ENCODE peak calls at places on chromosomes 11 and 22, in nine cellular contexts. A is HCT116, J is gastrocnemius medialis, Q is stomach, G is A549, Y is sigmoid colon, W is IMR-90, H is tibial nerve, U is endothelial cell of umbilical vein. T is an unnamed sample.
A peak's percentile ranks its signal among the peaks of the same experiment; 100 is the strongest.

GRCh38 chr11:87256694-87257340 is 219.1 kb downstream of the TMEM135 start:
- DNase-seq in A (no peak), J (no peak), Q (no peak), G (no peak), Y (no peak), W (peak; percentile 41), H (no peak), U (no peak), T (no peak)

GRCh38 chr11:121881806-121882205 is 234.2 kb downstream of the BLID start:
- DNase-seq in A (no peak), J (no peak), Q (no peak), G (no peak), Y (no peak), W (peak; percentile 91), H (no peak), U (no peak), T (no peak)

GRCh38 chr11:73759520-73760065 is 1.3 kb downstream of the RAB6A start:
- DNase-seq in A (no peak), J (no peak), Q (no peak), G (peak; percentile 35), Y (no peak), W (peak; percentile 23), H (no peak), U (peak; percentile 60), T (no peak)

GRCh38 chr22:27677895-27678458 is 123.6 kb downstream of the MN1 start:
- DNase-seq in A (no peak), J (no peak), Q (no peak), G (no peak), Y (no peak), W (no peak), H (no peak), U (no peak), T (no peak)

GRCh38 chr11:107102692-107103463 is 84.6 kb upstream of the GUCY1A2 start:
- DNase-seq in A (no peak), J (peak; percentile 28), Q (no peak), G (no peak), Y (peak; percentile 55), W (no peak), H (no peak), U (no peak), T (peak; percentile 76)

GRCh38 chr11:77515063-77515462 is 41.2 kb upstream of the PAK1 start:
- DNase-seq in A (no peak), J (no peak), Q (no peak), G (no peak), Y (no peak), W (no peak), H (no peak), U (no peak), T (no peak)

GRCh38 chr11:72439455-72439854 is 5.1 kb upstream of the CLPB start:
- DNase-seq in A (no peak), J (no peak), Q (no peak), G (no peak), Y (no peak), W (peak; percentile 63), H (no peak), U (peak; percentile 21), T (no peak)

GRCh38 chr11:18704698-18705097 is 6.1 kb downstream of the TMEM86A start:
- DNase-seq in A (no peak), J (no peak), Q (no peak), G (no peak), Y (no peak), W (no peak), H (no peak), U (no peak), T (no peak)

GRCh38 chr11:112497826-112498225 is 237.2 kb upstream of the PLET1 start:
- DNase-seq in A (no peak), J (no peak), Q (no peak), G (no peak), Y (no peak), W (no peak), H (no peak), U (no peak), T (no peak)

GRCh38 chr11:46072172-46072964 is 48.9 kb downstream of the PHF21A start:
- DNase-seq in A (no peak), J (no peak), Q (no peak), G (no peak), Y (peak; percentile 68), W (no peak), H (no peak), U (no peak), T (no peak)

GRCh38 chr11:72471005-72471898 is 36.9 kb upstream of the CLPB start:
- DNase-seq in A (peak; percentile 61), J (peak; percentile 43), Q (peak; percentile 67), G (peak; percentile 66), Y (peak; percentile 83), W (peak; percentile 62), H (peak; percentile 30), U (peak; percentile 72), T (peak; percentile 85)

GRCh38 chr22:21448627-21449416 is 18.4 kb upstream of the TMEM191C start:
- DNase-seq in A (no peak), J (no peak), Q (peak; percentile 22), G (no peak), Y (peak; percentile 50), W (no peak), H (peak; percentile 9), U (no peak), T (peak; percentile 2)

GRCh38 chr22:22786301-22787115 is 101.1 kb upstream of the IGLL5 start:
- DNase-seq in A (no peak), J (no peak), Q (no peak), G (no peak), Y (no peak), W (no peak), H (no peak), U (no peak), T (peak; percentile 80)

GRCh38 chr11:102462610-102463009 is 10.0 kb upstream of the TMEM123 start:
- DNase-seq in A (no peak), J (no peak), Q (no peak), G (no peak), Y (no peak), W (no peak), H (no peak), U (no peak), T (no peak)

GRCh38 chr11:57778318-57779037 is 16.9 kb downstream of the CTNND1 start:
- DNase-seq in A (peak; percentile 89), J (peak; percentile 66), Q (peak; percentile 95), G (peak; percentile 88), Y (peak; percentile 94), W (peak; percentile 98), H (peak; percentile 86), U (peak; percentile 100), T (peak; percentile 95)

GRCh38 chr11:122264121-122264520 is 148.1 kb upstream of the BLID start:
- DNase-seq in A (no peak), J (no peak), Q (no peak), G (no peak), Y (no peak), W (no peak), H (no peak), U (no peak), T (no peak)

GRCh38 chr11:10303558-10304363 is 1.1 kb upstream of the ADM start:
- DNase-seq in A (no peak), J (peak; percentile 60), Q (peak; percentile 48), G (peak; percentile 55), Y (no peak), W (peak; percentile 68), H (no peak), U (peak; percentile 41), T (peak; percentile 46)

GRCh38 chr22:30870451-30871345 is 97.9 kb downstream of the MORC2 start:
- DNase-seq in A (no peak), J (peak; percentile 3), Q (no peak), G (no peak), Y (peak; percentile 50), W (no peak), H (no peak), U (no peak), T (peak; percentile 82)

GRCh38 chr22:44807915-44808690 is 55.7 kb downstream of the ARHGAP8 start:
- DNase-seq in A (no peak), J (no peak), Q (no peak), G (no peak), Y (no peak), W (no peak), H (no peak), U (no peak), T (no peak)
- TF ChIP-seq CTCF in A (peak; percentile 53), J (no peak), Q (peak; percentile 7), G (no peak), Y (no peak), W (peak; percentile 21), H (no peak), U (no peak), T (no peak)

GRCh38 chr11:103830205-103830604 is 206.2 kb upstream of the DDI1 start:
- DNase-seq in A (no peak), J (no peak), Q (no peak), G (no peak), Y (no peak), W (no peak), H (no peak), U (no peak), T (no peak)

GRCh38 chr11:103826856-103827255 is 209.6 kb upstream of the DDI1 start:
- DNase-seq in A (no peak), J (no peak), Q (no peak), G (no peak), Y (no peak), W (no peak), H (no peak), U (no peak), T (no peak)

GRCh38 chr11:103829596-103829995 is 206.8 kb upstream of the DDI1 start:
- DNase-seq in A (no peak), J (no peak), Q (no peak), G (no peak), Y (no peak), W (no peak), H (no peak), U (no peak), T (no peak)

GRCh38 chr11:103832762-103833161 is 203.7 kb upstream of the DDI1 start:
- DNase-seq in A (no peak), J (no peak), Q (no peak), G (no peak), Y (no peak), W (peak; percentile 32), H (no peak), U (no peak), T (no peak)
- TF ChIP-seq POLR2A in A (no peak), J (no peak), Q (no peak), G (no peak), Y (no peak), W (no peak), H (no peak), U (no peak), T (no peak)

GRCh38 chr22:29037340-29037932 is 24.2 kb downstream of the C22orf31 start:
- DNase-seq in A (no peak), J (no peak), Q (no peak), G (no peak), Y (no peak), W (no peak), H (no peak), U (no peak), T (no peak)
- TF ChIP-seq CTCF in A (no peak), J (no peak), Q (no peak), G (no peak), Y (no peak), W (no peak), H (no peak), U (no peak), T (no peak)

DNA sequence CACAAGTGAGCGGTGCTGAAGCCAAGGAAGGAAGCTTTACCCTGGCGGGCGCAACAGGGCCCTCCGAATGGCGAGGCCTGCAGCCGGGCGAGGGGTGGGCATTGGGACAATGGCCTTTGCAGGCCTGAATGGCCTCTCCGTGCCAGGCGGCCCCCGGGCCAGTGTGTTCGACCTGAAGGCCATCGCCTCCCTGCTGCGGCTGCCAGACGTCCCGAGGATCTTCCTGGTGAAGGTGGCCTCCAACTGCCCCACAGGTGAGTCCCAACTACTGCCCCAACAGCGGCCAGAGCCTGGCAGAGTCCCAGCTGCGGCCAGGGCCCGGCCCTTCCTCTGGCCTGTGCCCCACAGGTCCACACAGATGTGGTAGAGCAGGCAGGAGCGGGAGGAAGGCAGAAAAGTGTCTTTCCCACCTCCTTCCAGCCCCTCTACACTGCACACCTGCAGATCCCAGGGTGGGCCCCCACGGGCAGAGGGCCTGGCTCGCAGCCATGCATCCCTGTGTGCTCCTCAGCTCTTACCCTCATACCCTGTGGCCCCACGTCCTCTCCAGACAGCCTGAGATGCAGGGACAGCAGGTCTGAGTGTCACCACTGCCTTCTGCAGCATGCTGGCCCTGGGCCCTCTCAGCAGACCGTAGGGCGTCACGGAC is 11.3 kb downstream of the PHLDA2 start:
- DNase-seq in A (no peak), J (no peak), Q (no peak), G (no peak), Y (no peak), W (no peak), H (no peak), U (no peak), T (no peak)
- TF ChIP-seq POLR2A in A (no peak), J (no peak), Q (no peak), G (no peak), Y (no peak), W (no peak), H (no peak), U (no peak), T (no peak)